ENCODE peak calls at places on chromosome 3, in five cellular contexts. Y is K562, B is neuronal stem cell, G is HFF-Myc, Z is aorta. M is an unnamed sample.
A peak's percentile ranks its signal among the peaks of the same experiment; 100 is the strongest.

GRCh38 chr3:25171118-25171912 is 256.7 kb upstream of the RARB start:
- DNase-seq in B (peak; percentile 17), G (no peak), Z (no peak), Y (no peak), M (no peak)

GRCh38 chr3:166484470-166484869 is 647.2 kb upstream of the BCHE start:
- DNase-seq in Z (no peak), B (no peak), G (no peak), Y (no peak), M (no peak)

GRCh38 chr3:161372321-161373260 is 1.3 kb upstream of the SPTSSB start:
- DNase-seq in Y (no peak), B (peak; percentile 35), Z (peak; percentile 75), G (no peak), M (no peak)

GRCh38 chr3:139353920-139354556 is 10.2 kb downstream of the MRPS22 start:
- DNase-seq in Z (no peak), B (no peak), Y (peak; percentile 60), G (peak; percentile 47), M (no peak)

GRCh38 chr3:13042127-13042931 is 30.9 kb downstream of the IQSEC1 start:
- DNase-seq in Y (no peak), G (no peak), B (no peak), Z (no peak), M (no peak)

GRCh38 chr3:129180461-129180860 is 3.2 kb downstream of the CNBP start:
- DNase-seq in Z (no peak), G (no peak), B (no peak), Y (no peak), M (no peak)

GRCh38 chr3:188546835-188547670 is 393.1 kb downstream of the LPP start:
- DNase-seq in B (no peak), Y (no peak), Z (no peak), G (peak; percentile 61), M (no peak)

GRCh38 chr3:39408493-39409372 is 2.2 kb downstream of the RPSA start:
- DNase-seq in G (no peak), Z (no peak), B (no peak), Y (no peak), M (no peak)

GRCh38 chr3:24829011-24829581 is 334.4 kb upstream of the THRB start:
- DNase-seq in Z (peak; percentile 83), Y (peak; percentile 55), B (peak; percentile 48), G (no peak), M (no peak)

GRCh38 chr3:177286034-177286433 is 88.8 kb upstream of the TBL1XR1 start:
- DNase-seq in Y (no peak), B (no peak), Z (peak; percentile 13), G (no peak), M (no peak)

GRCh38 chr3:194269610-194270145 is 81.5 kb downstream of the CPN2 start:
- DNase-seq in Y (peak; percentile 45), G (no peak), B (no peak), Z (peak; percentile 92), M (no peak)

GRCh38 chr3:50226888-50227389 is 9.1 kb upstream of the GNAI2 start:
- DNase-seq in Z (peak; percentile 85), Y (no peak), G (no peak), B (no peak), M (no peak)

GRCh38 chr3:104437131-104437750 is 929.5 kb upstream of the ALCAM start:
- DNase-seq in Z (no peak), Y (no peak), G (no peak), B (no peak), M (peak; percentile 54)

DNA sequence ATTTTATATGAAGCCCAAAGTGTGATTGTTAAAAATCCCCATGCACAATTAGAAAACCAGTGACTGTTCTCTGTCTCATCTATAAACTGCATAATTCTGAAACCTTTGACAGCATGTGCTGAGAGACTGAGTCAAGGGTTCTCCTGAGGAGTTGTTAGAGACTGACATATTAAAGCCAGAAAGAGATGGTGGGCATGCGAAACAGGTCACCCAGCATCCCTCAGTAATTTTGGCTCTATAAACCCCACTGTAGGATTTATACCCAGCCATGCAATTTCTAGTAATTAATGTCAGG is 3.6 kb downstream of the VGLL3 start:
- DNase-seq in Z (no peak), Y (no peak), B (no peak), G (no peak), M (no peak)
- H3K4me3 ChIP-seq in Z (peak overlapping the region; percentile 48), Y (no peak overlapping the region), B (no peak overlapping the region), G (peak overlapping the region; percentile 70), M (peak overlapping the region; percentile 90)

GRCh38 chr3:5252111-5252510 is 64.6 kb downstream of the EDEM1 start:
- DNase-seq in Z (no peak), Y (no peak), G (no peak), B (no peak), M (no peak)

GRCh38 chr3:5251196-5251583 is 63.7 kb downstream of the EDEM1 start:
- DNase-seq in G (no peak), Z (no peak), B (no peak), Y (no peak), M (no peak)

GRCh38 chr3:5245927-5246326 is 58.4 kb downstream of the EDEM1 start:
- DNase-seq in Z (no peak), B (no peak), G (no peak), Y (no peak), M (no peak)

GRCh38 chr3:5254281-5255048 is 67.0 kb downstream of the EDEM1 start:
- DNase-seq in Z (no peak), B (no peak), Y (no peak), G (no peak), M (no peak)

GRCh38 chr3:5250467-5251195 is 63.1 kb downstream of the EDEM1 start:
- DNase-seq in Z (no peak), B (no peak), G (no peak), Y (no peak), M (no peak)
- H3K4me3 ChIP-seq in Z (no peak overlapping the region), B (no peak overlapping the region), G (no peak overlapping the region), Y (no peak overlapping the region), M (peak overlapping the region; percentile 8)

DNA sequence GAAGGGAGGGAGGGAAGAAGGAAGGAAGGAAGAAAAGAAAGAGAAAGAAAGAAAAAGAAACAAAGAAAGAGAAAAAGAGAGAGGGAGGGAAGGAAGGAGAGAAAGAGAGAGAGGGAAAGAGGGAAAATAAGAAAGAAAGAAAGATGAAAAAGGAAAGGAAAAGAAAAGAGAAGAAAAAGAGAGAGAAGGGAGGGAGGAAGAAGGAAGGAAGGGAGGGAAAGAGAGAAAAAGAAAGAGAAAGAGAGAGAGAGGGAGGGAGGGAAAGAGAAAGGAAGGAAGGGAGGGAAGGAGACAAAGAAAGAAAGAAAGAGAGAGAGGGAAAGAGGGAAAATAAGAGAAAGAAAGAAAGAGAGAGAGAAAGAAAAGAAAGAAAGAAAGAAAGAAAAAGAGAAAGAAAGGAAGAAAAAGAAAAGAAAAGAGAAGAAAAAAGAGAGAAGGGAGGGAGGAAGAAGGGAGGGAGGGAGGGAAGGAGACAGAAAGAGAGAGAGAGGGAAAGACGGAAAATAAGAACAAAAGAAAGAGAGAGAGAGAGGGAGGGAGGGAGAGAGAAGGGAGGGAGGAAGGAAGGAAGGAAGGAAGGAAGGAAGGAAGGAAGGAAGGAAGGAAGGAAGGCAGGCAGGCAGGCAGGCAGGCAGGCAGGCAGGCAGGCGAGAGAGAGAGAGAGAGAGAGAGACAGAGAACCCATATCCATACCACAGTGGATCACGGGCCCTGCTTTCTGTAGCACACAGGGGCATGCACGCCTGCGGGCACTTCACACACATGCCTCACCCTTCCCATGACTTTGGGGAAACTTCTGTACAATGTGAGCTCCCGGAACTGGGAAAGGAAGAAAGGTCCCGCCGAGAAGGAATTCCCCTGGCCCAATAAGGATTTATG is 52.5 kb downstream of the ADCY5 start:
- DNase-seq in B (no peak), Z (peak; percentile 75), Y (no peak), G (no peak), M (no peak)
- H3K4me3 ChIP-seq in B (no peak overlapping the region), Z (no peak overlapping the region), Y (no peak overlapping the region), G (no peak overlapping the region), M (no peak overlapping the region)

DNA sequence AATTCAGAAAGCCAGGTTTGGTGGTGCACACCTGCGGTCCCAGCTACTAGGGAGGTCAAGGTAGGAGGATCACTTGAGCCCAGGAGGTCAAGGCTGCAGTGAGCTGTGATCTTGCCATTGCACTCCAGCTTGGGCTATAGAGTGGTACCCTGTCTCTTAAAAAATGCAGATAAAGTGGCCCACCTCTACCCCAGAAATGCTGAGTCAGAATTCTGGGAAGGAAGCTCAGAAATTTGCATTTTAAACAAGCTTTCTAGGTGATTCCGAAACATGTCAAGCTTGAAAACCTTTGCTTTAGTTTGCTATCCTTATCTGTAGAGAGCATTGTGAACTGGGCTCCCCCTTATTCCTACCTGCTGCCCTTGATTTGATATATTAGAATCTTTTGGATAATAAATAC is 7.7 kb downstream of the MED12L start:
- DNase-seq in G (no peak), B (no peak), Y (no peak), Z (no peak), M (no peak)
- H3K4me3 ChIP-seq in G (no peak overlapping the region), B (no peak overlapping the region), Y (no peak overlapping the region), Z (no peak overlapping the region), M (no peak overlapping the region)

GRCh38 chr3:80770106-80771079 is 991.1 kb downstream of the GBE1 start:
- DNase-seq in Z (no peak), Y (peak; percentile 8), B (no peak), G (no peak), M (no peak)
- H3K4me3 ChIP-seq in Z (no peak overlapping the region), Y (peak overlapping the region; percentile 50), B (no peak overlapping the region), G (no peak overlapping the region), M (no peak overlapping the region)